ENCODE peak calls at places on chromosomes 16 and 17, in eight cellular contexts. R, W, K, F, Z, U, E and C are unnamed samples.

GRCh38 chr17:8444506-8444905 is 8.8 kb downstream of the NDEL1 start:
- DNase-seq in R (no peak), W (no peak), K (no peak), F (no peak), Z (no peak), U (no peak), E (no peak), C (no peak)

GRCh38 chr16:47037396-47037745 is 63.9 kb upstream of the DNAJA2 start:
- DNase-seq in R (no peak), W (peak; percentile 21), K (no peak), F (peak; percentile 24), Z (no peak), U (no peak), E (peak; percentile 2), C (no peak)

GRCh38 chr17:40532520-40533253 is 31.3 kb upstream of the TNS4 start:
- DNase-seq in R (no peak), W (peak; percentile 46), K (no peak), F (no peak), Z (no peak), U (no peak), E (no peak), C (no peak)

GRCh38 chr16:26987631-26988030 is 79.1 kb upstream of the C16orf82 start:
- DNase-seq in R (no peak), W (peak; percentile 89), K (no peak), F (no peak), Z (no peak), U (no peak), E (no peak), C (no peak)

GRCh38 chr17:82858376-82859126 is 18.7 kb upstream of the ZNF750 start:
- DNase-seq in R (no peak), W (no peak), K (no peak), F (no peak), Z (no peak), U (no peak), E (no peak), C (no peak)

GRCh38 chr16:56675685-56676210 is 6.1 kb downstream of the MT1H start:
- DNase-seq in R (no peak), W (no peak), K (peak; percentile 68), F (no peak), Z (no peak), U (no peak), E (no peak), C (peak; percentile 36)

GRCh38 chr16:22141746-22142145 is 20.6 kb upstream of the SDR42E2 start:
- DNase-seq in R (no peak), W (no peak), K (no peak), F (peak; percentile 28), Z (no peak), U (no peak), E (no peak), C (no peak)

GRCh38 chr16:25126820-25127232 is 15.3 kb downstream of the LCMT1 start:
- DNase-seq in R (peak; percentile 15), W (peak; percentile 94), K (peak; percentile 59), F (peak; percentile 63), Z (no peak), U (peak; percentile 2), E (no peak), C (no peak)

GRCh38 chr17:59846391-59847165 is 46.2 kb downstream of the TUBD1 start:
- DNase-seq in R (peak; percentile 40), W (peak; percentile 92), K (peak; percentile 66), F (no peak), Z (no peak), U (no peak), E (no peak), C (no peak)

GRCh38 chr16:81567987-81568748 is 123.6 kb downstream of the CMIP start:
- DNase-seq in R (no peak), W (peak; percentile 73), K (peak; percentile 59), F (peak; percentile 92), Z (no peak), U (no peak), E (no peak), C (no peak)